ENCODE peak calls at places on chromosomes 16 and 17, in four cellular contexts. J is foreskin fibroblast, O is astrocyte of the spinal cord, M is left ventricle myocardium inferior. Q is an unnamed sample.

GRCh38 chr16:53219795-53220194 is 165.0 kb downstream of the CHD9 start:
- DNase-seq in M (no peak), O (peak), J (peak), Q (no peak)

GRCh38 chr17:28467456-28468025 is 5.9 kb upstream of the SLC13A2 start:
- DNase-seq in J (peak), M (no peak), O (peak), Q (peak)

GRCh38 chr17:55632236-55632635 is 90.4 kb downstream of the TMEM100 start:
- DNase-seq in O (no peak), M (no peak), J (no peak), Q (no peak)

GRCh38 chr16:57773680-57774295 is 28.5 kb downstream of the KIFC3 start:
- DNase-seq in J (no peak), M (peak), O (peak), Q (no peak)

GRCh38 chr16:117381-118365 is 20.8 kb downstream of the NPRL3 start:
- DNase-seq in O (no peak), J (peak), M (peak), Q (no peak)

GRCh38 chr17:17605747-17606083 is 14.2 kb upstream of the PEMT start:
- DNase-seq in O (no peak), M (no peak), J (peak), Q (peak)

GRCh38 chr16:30131869-30132475 is 9.0 kb upstream of the MAPK3 start:
- DNase-seq in M (no peak), J (peak), O (no peak), Q (no peak)

GRCh38 chr17:44354582-44355309 is 8.9 kb downstream of the FAM171A2 start:
- DNase-seq in M (peak), J (peak), O (no peak), Q (no peak)

GRCh38 chr16:89512453-89512852 is 4.2 kb downstream of the SPG7 start:
- DNase-seq in O (no peak), M (no peak), J (no peak), Q (no peak)

GRCh38 chr17:45135978-45136791 is 698 bp downstream of the ACBD4 start:
- DNase-seq in M (peak), O (no peak), J (no peak), Q (no peak)

GRCh38 chr16:75287708-75288107 is 36.3 kb upstream of the BCAR1 start:
- DNase-seq in O (no peak), M (no peak), J (no peak), Q (no peak)

GRCh38 chr16:11738742-11739544 is 3.7 kb downstream of the TXNDC11 start:
- DNase-seq in M (no peak), O (no peak), J (no peak), Q (no peak)

GRCh38 chr16:11310997-11311561 is 29.9 kb upstream of the PRM1 start:
- DNase-seq in M (no peak), J (no peak), O (peak), Q (no peak)

GRCh38 chr17:35577826-35578194 is 561 bp downstream of the PEX12 start:
- DNase-seq in M (no peak), O (peak), J (peak), Q (no peak)

GRCh38 chr16:11233727-11234376 is 22.2 kb downstream of the SOCS1 start:
- DNase-seq in O (no peak), M (no peak), J (no peak), Q (no peak)

DNA sequence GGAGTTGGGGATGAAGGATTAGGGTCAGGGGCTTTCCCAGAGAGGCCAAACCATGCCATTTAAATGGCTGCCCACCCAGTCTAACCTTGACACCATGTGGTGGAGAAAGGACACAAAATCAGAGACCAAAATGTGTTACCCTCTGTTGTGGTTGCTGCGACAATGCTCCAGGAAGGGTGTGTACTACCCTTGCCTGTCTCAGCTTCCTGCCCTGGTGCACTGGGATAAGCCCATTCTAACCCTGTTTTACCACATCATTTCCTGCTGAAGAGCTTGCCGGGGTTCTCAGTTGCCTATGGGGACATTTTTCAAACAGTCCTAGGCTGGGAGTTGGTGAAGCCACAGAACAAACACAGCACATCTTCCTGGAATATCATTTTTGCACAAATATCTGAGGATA is 4.9 kb downstream of the OR4D1 start:
- DNase-seq in J (no peak), M (no peak), O (no peak), Q (no peak)
- H3K4me3 ChIP-seq in J (no peak), M (no peak), O (no peak), Q (no peak)

GRCh38 chr16:84511180-84511800 is 6.8 kb upstream of the MEAK7 start:
- DNase-seq in J (peak), O (peak), M (peak), Q (peak)
- H3K4me3 ChIP-seq in J (peak), O (peak), M (no peak), Q (peak)

DNA sequence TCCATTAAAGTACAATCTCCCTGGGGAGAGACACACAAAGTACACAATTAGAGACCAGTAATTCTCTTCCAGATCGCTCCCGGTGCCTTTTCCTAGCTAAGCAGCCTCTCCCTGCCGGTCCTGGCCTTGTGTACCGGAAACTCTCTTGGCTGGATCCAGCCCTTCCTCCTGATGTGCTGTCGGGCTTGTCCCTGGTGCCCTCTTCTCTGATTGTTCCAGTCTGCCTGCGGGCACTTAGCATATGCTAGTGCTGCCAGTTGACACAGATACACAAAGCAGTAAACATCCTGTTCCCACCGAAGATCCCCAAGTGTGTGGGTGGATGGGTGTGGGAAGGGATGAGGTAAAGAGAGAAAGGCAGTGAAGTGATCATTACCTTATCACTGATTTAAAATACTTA is 9.7 kb downstream of the HS3ST3B1 start:
- DNase-seq in M (peak), J (no peak), O (no peak), Q (no peak)
- H3K4me3 ChIP-seq in M (peak), J (no peak), O (no peak), Q (no peak)

GRCh38 chr16:12800751-12801308 is 2.9 kb downstream of the CPPED1 start:
- DNase-seq in M (no peak), J (no peak), O (no peak), Q (no peak)
- H3K4me3 ChIP-seq in M (no peak), J (no peak), O (no peak), Q (no peak)

Q was measured in AG04450.